ENCODE peak calls at places on chromosomes 4 and X, in nine cellular contexts. One of them, this sample, is unnamed. For H3K4me1, the result is how much of the 10 kb centered on the place peaks cover.

GRCh38 chrX:105975382-105975781 is 63.1 kb downstream of the SERPINA7 start:
- DNase-seq in H9: no peak
- DNase-seq in PC-3: peak
- DNase-seq in OCI-LY7: no peak
- DNase-seq in fibroblast of lung: no peak
- DNase-seq in hepatocyte: peak
- DNase-seq in GM23338: peak
- DNase-seq in SK-N-SH: no peak
- DNase-seq in neural progenitor cell: peak
- DNase-seq in this sample: peak

GRCh38 chr4:183347586-183347985 is 25.4 kb upstream of the CLDN24 start:
- DNase-seq in H9: no peak
- DNase-seq in PC-3: no peak
- DNase-seq in OCI-LY7: no peak
- DNase-seq in fibroblast of lung: peak
- DNase-seq in hepatocyte: no peak
- DNase-seq in GM23338: no peak
- DNase-seq in SK-N-SH: no peak
- DNase-seq in neural progenitor cell: no peak
- DNase-seq in this sample: peak

GRCh38 chr4:184100297-184100885 is 117.3 kb downstream of the ENPP6 start:
- DNase-seq in H9: peak
- DNase-seq in PC-3: peak
- DNase-seq in OCI-LY7: peak
- DNase-seq in fibroblast of lung: no peak
- DNase-seq in hepatocyte: peak
- DNase-seq in GM23338: peak
- DNase-seq in SK-N-SH: peak
- DNase-seq in neural progenitor cell: peak
- DNase-seq in this sample: peak

GRCh38 chrX:149799095-149799721 is 17.5 kb downstream of the MAGEA9 start:
- DNase-seq in H9: no peak
- DNase-seq in PC-3: no peak
- DNase-seq in OCI-LY7: no peak
- DNase-seq in fibroblast of lung: no peak
- DNase-seq in hepatocyte: no peak
- DNase-seq in GM23338: no peak
- DNase-seq in SK-N-SH: no peak
- DNase-seq in neural progenitor cell: no peak
- DNase-seq in this sample: no peak

GRCh38 chr4:172692701-172693100 is 475.9 kb upstream of the GALNT7 start:
- DNase-seq in H9: no peak
- DNase-seq in PC-3: peak
- DNase-seq in OCI-LY7: no peak
- DNase-seq in fibroblast of lung: no peak
- DNase-seq in hepatocyte: no peak
- DNase-seq in GM23338: no peak
- DNase-seq in SK-N-SH: no peak
- DNase-seq in neural progenitor cell: no peak
- DNase-seq in this sample: no peak

GRCh38 chr4:96093563-96093962 is 253.7 kb downstream of the PDHA2 start:
- DNase-seq in H9: no peak
- DNase-seq in PC-3: no peak
- DNase-seq in OCI-LY7: no peak
- DNase-seq in fibroblast of lung: no peak
- DNase-seq in hepatocyte: no peak
- DNase-seq in GM23338: no peak
- DNase-seq in SK-N-SH: no peak
- DNase-seq in neural progenitor cell: no peak
- DNase-seq in this sample: no peak

GRCh38 chr4:157204634-157205244 is 15.8 kb upstream of the GRIA2 start:
- DNase-seq in H9: peak
- DNase-seq in PC-3: peak
- DNase-seq in OCI-LY7: no peak
- DNase-seq in fibroblast of lung: no peak
- DNase-seq in hepatocyte: peak
- DNase-seq in GM23338: peak
- DNase-seq in SK-N-SH: peak
- DNase-seq in neural progenitor cell: peak
- DNase-seq in this sample: peak

GRCh38 chr4:157217708-157218107 is 2.8 kb upstream of the GRIA2 start:
- DNase-seq in H9: no peak
- DNase-seq in PC-3: peak
- DNase-seq in OCI-LY7: peak
- DNase-seq in fibroblast of lung: peak
- DNase-seq in hepatocyte: peak
- DNase-seq in GM23338: peak
- DNase-seq in SK-N-SH: peak
- DNase-seq in neural progenitor cell: peak
- DNase-seq in this sample: peak

GRCh38 chrX:115940888-115941332 is 229.6 kb upstream of the AGTR2 start:
- DNase-seq in H9: peak
- DNase-seq in PC-3: peak
- DNase-seq in OCI-LY7: peak
- DNase-seq in fibroblast of lung: peak
- DNase-seq in hepatocyte: no peak
- DNase-seq in GM23338: peak
- DNase-seq in SK-N-SH: peak
- DNase-seq in neural progenitor cell: peak
- DNase-seq in this sample: peak

GRCh38 chr4:14196141-14196540 is 568.6 kb upstream of the BOD1L1 start:
- DNase-seq in H9: peak
- DNase-seq in PC-3: peak
- DNase-seq in OCI-LY7: no peak
- DNase-seq in fibroblast of lung: peak
- DNase-seq in hepatocyte: peak
- DNase-seq in GM23338: peak
- DNase-seq in SK-N-SH: no peak
- DNase-seq in neural progenitor cell: peak
- DNase-seq in this sample: peak

GRCh38 chr4:7758444-7758815 is 181.2 kb downstream of the AFAP1 start:
- DNase-seq in H9: no peak
- DNase-seq in PC-3: no peak
- DNase-seq in OCI-LY7: no peak
- DNase-seq in fibroblast of lung: no peak
- DNase-seq in hepatocyte: no peak
- DNase-seq in GM23338: no peak
- DNase-seq in SK-N-SH: no peak
- DNase-seq in neural progenitor cell: no peak
- DNase-seq in this sample: no peak

GRCh38 chr4:105967058-105967658 is 71.9 kb downstream of the NPNT start:
- DNase-seq in H9: no peak
- DNase-seq in PC-3: no peak
- DNase-seq in OCI-LY7: no peak
- DNase-seq in fibroblast of lung: no peak
- DNase-seq in hepatocyte: no peak
- DNase-seq in GM23338: peak
- DNase-seq in SK-N-SH: no peak
- DNase-seq in neural progenitor cell: no peak
- DNase-seq in this sample: no peak

GRCh38 chr4:5824635-5825034 is 68.3 kb downstream of the CRMP1 start:
- DNase-seq in H9: no peak
- DNase-seq in PC-3: peak
- DNase-seq in OCI-LY7: peak
- DNase-seq in fibroblast of lung: peak
- DNase-seq in hepatocyte: peak
- DNase-seq in GM23338: peak
- DNase-seq in SK-N-SH: peak
- DNase-seq in neural progenitor cell: peak
- DNase-seq in this sample: peak

GRCh38 chrX:5388087-5388486 is 840.6 kb downstream of the NLGN4X start:
- DNase-seq in H9: no peak
- DNase-seq in PC-3: no peak
- DNase-seq in OCI-LY7: peak
- DNase-seq in fibroblast of lung: no peak
- DNase-seq in hepatocyte: no peak
- DNase-seq in GM23338: no peak
- DNase-seq in SK-N-SH: no peak
- DNase-seq in neural progenitor cell: no peak
- DNase-seq in this sample: no peak

GRCh38 chr4:119290598-119290997 is 31.3 kb downstream of the FABP2 start:
- DNase-seq in H9: no peak
- DNase-seq in PC-3: no peak
- DNase-seq in OCI-LY7: no peak
- DNase-seq in fibroblast of lung: no peak
- DNase-seq in hepatocyte: peak
- DNase-seq in GM23338: no peak
- DNase-seq in SK-N-SH: no peak
- DNase-seq in neural progenitor cell: no peak
- DNase-seq in this sample: no peak

GRCh38 chrX:71056857-71057256 is 11.3 kb downstream of the SNX12 start:
- DNase-seq in H9: no peak
- DNase-seq in PC-3: no peak
- DNase-seq in OCI-LY7: no peak
- DNase-seq in fibroblast of lung: peak
- DNase-seq in hepatocyte: no peak
- DNase-seq in GM23338: no peak
- DNase-seq in SK-N-SH: no peak
- DNase-seq in neural progenitor cell: no peak
- DNase-seq in this sample: peak

GRCh38 chr4:147479376-147479775 is 1.5 kb upstream of the EDNRA start:
- DNase-seq in H9: no peak
- DNase-seq in PC-3: no peak
- DNase-seq in OCI-LY7: no peak
- DNase-seq in fibroblast of lung: peak
- DNase-seq in hepatocyte: no peak
- DNase-seq in GM23338: no peak
- DNase-seq in SK-N-SH: no peak
- DNase-seq in neural progenitor cell: no peak
- DNase-seq in this sample: no peak

GRCh38 chr4:95517799-95518198 is 31.0 kb downstream of the UNC5C start:
- DNase-seq in H9: no peak
- DNase-seq in PC-3: no peak
- DNase-seq in OCI-LY7: no peak
- DNase-seq in fibroblast of lung: no peak
- DNase-seq in hepatocyte: no peak
- DNase-seq in GM23338: no peak
- DNase-seq in SK-N-SH: peak
- DNase-seq in neural progenitor cell: no peak
- DNase-seq in this sample: no peak

GRCh38 chrX:40418413-40419195 is 162.2 kb upstream of the ATP6AP2 start:
- DNase-seq in H9: no peak
- DNase-seq in PC-3: peak
- DNase-seq in OCI-LY7: no peak
- DNase-seq in fibroblast of lung: peak
- DNase-seq in hepatocyte: no peak
- DNase-seq in GM23338: no peak
- DNase-seq in SK-N-SH: no peak
- DNase-seq in neural progenitor cell: no peak
- DNase-seq in this sample: no peak

GRCh38 chrX:24607616-24608015 is 39.5 kb downstream of the PCYT1B start:
- DNase-seq in H9: no peak
- DNase-seq in PC-3: no peak
- DNase-seq in OCI-LY7: no peak
- DNase-seq in fibroblast of lung: no peak
- DNase-seq in hepatocyte: peak
- DNase-seq in GM23338: no peak
- DNase-seq in SK-N-SH: no peak
- DNase-seq in neural progenitor cell: no peak
- DNase-seq in this sample: no peak

GRCh38 chr4:55382515-55383003 is 13.2 kb upstream of the TMEM165 start:
- DNase-seq in H9: no peak
- DNase-seq in PC-3: no peak
- DNase-seq in OCI-LY7: no peak
- DNase-seq in fibroblast of lung: no peak
- DNase-seq in hepatocyte: no peak
- DNase-seq in GM23338: no peak
- DNase-seq in SK-N-SH: no peak
- DNase-seq in neural progenitor cell: no peak
- DNase-seq in this sample: no peak
- H2AFZ ChIP-seq in H9: no peak
- H2AFZ ChIP-seq in PC-3: no peak
- H2AFZ ChIP-seq in OCI-LY7: no peak
- H2AFZ ChIP-seq in fibroblast of lung: no peak
- H2AFZ ChIP-seq in hepatocyte: no peak
- H2AFZ ChIP-seq in GM23338: no peak
- H2AFZ ChIP-seq in SK-N-SH: peak
- H2AFZ ChIP-seq in neural progenitor cell: no peak
- H2AFZ ChIP-seq in this sample: no peak

GRCh38 chr4:140047017-140047640 is 106.9 kb downstream of the MAML3 start:
- DNase-seq in H9: peak
- DNase-seq in PC-3: peak
- DNase-seq in OCI-LY7: no peak
- DNase-seq in fibroblast of lung: peak
- DNase-seq in hepatocyte: no peak
- DNase-seq in GM23338: peak
- DNase-seq in SK-N-SH: no peak
- DNase-seq in neural progenitor cell: peak
- DNase-seq in this sample: no peak
- H3K4me1 ChIP-seq in H9: under half
- H3K4me1 ChIP-seq in PC-3: under half
- H3K4me1 ChIP-seq in OCI-LY7: under half
- H3K4me1 ChIP-seq in fibroblast of lung: under half
- H3K4me1 ChIP-seq in hepatocyte: under half
- H3K4me1 ChIP-seq in GM23338: under half
- H3K4me1 ChIP-seq in SK-N-SH: under half
- H3K4me1 ChIP-seq in neural progenitor cell: half or more
- H3K4me1 ChIP-seq in this sample: under half

GRCh38 chr4:153467154-153467896 is 1.2 kb downstream of the TMEM131L start:
- DNase-seq in H9: peak
- DNase-seq in PC-3: peak
- DNase-seq in OCI-LY7: peak
- DNase-seq in fibroblast of lung: no peak
- DNase-seq in hepatocyte: peak
- DNase-seq in GM23338: peak
- DNase-seq in SK-N-SH: peak
- DNase-seq in neural progenitor cell: peak
- DNase-seq in this sample: no peak
- H2AFZ ChIP-seq in H9: no peak
- H2AFZ ChIP-seq in PC-3: peak
- H2AFZ ChIP-seq in OCI-LY7: no peak
- H2AFZ ChIP-seq in fibroblast of lung: peak
- H2AFZ ChIP-seq in hepatocyte: peak
- H2AFZ ChIP-seq in GM23338: peak
- H2AFZ ChIP-seq in SK-N-SH: peak
- H2AFZ ChIP-seq in neural progenitor cell: peak
- H2AFZ ChIP-seq in this sample: peak

DNA sequence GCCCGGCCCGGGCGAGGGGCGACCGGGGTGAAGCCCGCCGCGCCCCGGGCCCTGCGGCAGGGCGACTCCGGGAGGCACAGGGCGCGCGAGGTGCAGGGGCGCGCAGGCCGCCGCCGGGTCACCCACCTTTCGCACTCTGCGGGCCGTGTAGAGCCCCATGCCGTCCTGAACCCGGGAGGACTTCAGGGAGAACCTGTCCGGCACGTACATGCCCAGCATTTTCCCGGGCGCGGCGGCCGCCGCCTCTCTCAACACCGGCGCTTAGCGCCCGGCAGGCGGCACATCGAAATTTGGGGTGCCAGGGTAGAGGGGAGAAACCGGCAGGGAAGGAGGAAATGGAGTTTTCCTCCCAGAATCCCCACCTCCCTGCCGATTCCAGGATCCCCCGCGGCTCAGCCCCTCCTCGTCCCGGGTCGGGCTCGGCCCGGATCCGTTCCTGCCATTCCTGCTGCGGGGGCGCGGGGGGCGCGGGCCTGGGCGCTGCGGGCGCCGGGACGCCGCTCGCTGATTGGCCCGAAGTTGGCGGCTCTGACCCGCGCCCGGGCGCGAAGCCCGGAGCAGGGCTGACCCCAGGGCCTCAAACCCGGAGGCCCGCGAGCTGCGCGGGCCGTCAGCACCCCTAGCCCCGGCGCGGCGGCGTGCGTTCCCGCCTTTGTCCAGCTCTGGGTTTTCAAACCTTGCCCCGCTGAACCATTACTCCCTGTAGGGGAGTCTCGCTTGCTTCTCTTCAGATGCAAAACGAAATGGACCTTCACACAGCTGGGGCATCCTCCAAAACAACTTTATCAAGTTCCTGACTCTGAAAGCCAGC is at the start of gene PRDM5:
- DNase-seq in H9: peak
- DNase-seq in PC-3: peak
- DNase-seq in OCI-LY7: no peak
- DNase-seq in fibroblast of lung: peak
- DNase-seq in hepatocyte: peak
- DNase-seq in GM23338: peak
- DNase-seq in SK-N-SH: peak
- DNase-seq in neural progenitor cell: peak
- DNase-seq in this sample: peak
- H3K4me1 ChIP-seq in H9: under half
- H3K4me1 ChIP-seq in PC-3: under half
- H3K4me1 ChIP-seq in OCI-LY7: under half
- H3K4me1 ChIP-seq in fibroblast of lung: under half
- H3K4me1 ChIP-seq in hepatocyte: under half
- H3K4me1 ChIP-seq in GM23338: under half
- H3K4me1 ChIP-seq in SK-N-SH: under half
- H3K4me1 ChIP-seq in neural progenitor cell: under half
- H3K4me1 ChIP-seq in this sample: under half